ENCODE peak calls at places on chromosome 13, in seven cellular contexts. Y is PC-3; P is ascending aorta; D is uterus; L is effector memory CD4-positive, alpha-beta T cell; W is IMR-90; C is CD8-positive, alpha-beta T cell. F is an unnamed sample.

GRCh38 chr13:49869514-49869913 is 66.6 kb downstream of the SPRYD7 start:
- DNase-seq in Y (peak), P (no peak), D (no peak), L (no peak), W (peak), C (no peak), F (no peak)

GRCh38 chr13:38462605-38463004 is 113.0 kb downstream of the UFM1 start:
- DNase-seq in Y (no peak), P (no peak), D (no peak), L (no peak), W (no peak), C (no peak), F (no peak)

GRCh38 chr13:30299746-30300145 is 7.6 kb downstream of the KATNAL1 start:
- DNase-seq in Y (no peak), P (no peak), D (no peak), L (no peak), W (peak), C (no peak), F (no peak)

GRCh38 chr13:33069365-33069764 is 53.1 kb downstream of the KL start:
- DNase-seq in Y (peak), P (no peak), D (no peak), L (no peak), W (no peak), C (no peak), F (no peak)

GRCh38 chr13:111202149-111202548 is 87.0 kb downstream of the ARHGEF7 start:
- DNase-seq in Y (no peak), P (peak), D (no peak), L (no peak), W (no peak), C (no peak), F (no peak)

GRCh38 chr13:48317511-48317981 is 14.0 kb downstream of the RB1 start:
- DNase-seq in Y (no peak), P (no peak), D (no peak), L (no peak), W (no peak), C (no peak), F (no peak)

GRCh38 chr13:99339736-99340392 is 32.7 kb upstream of the GPR183 start:
- DNase-seq in Y (no peak), P (no peak), D (no peak), L (peak), W (peak), C (no peak), F (no peak)

GRCh38 chr13:85528578-85529215 is 270.5 kb downstream of the SLITRK6 start:
- DNase-seq in Y (peak), P (no peak), D (no peak), L (no peak), W (peak), C (no peak), F (no peak)

GRCh38 chr13:51502206-51502651 is 49.4 kb upstream of the INTS6 start:
- DNase-seq in Y (no peak), P (no peak), D (no peak), L (no peak), W (peak), C (no peak), F (no peak)

GRCh38 chr13:34751044-34751443 is 191.0 kb upstream of the NBEA start:
- DNase-seq in Y (no peak), P (no peak), D (no peak), L (no peak), W (no peak), C (no peak), F (no peak)

GRCh38 chr13:110396913-110397379 is 89.9 kb downstream of the COL4A2 start:
- DNase-seq in Y (peak), P (peak), D (peak), L (no peak), W (peak), C (no peak), F (no peak)

GRCh38 chr13:47454986-47455385 is 546.1 kb downstream of the SUCLA2 start:
- DNase-seq in Y (no peak), P (no peak), D (no peak), L (no peak), W (peak), C (no peak), F (no peak)

GRCh38 chr13:112891477-112892401 is 77.3 kb upstream of the MCF2L start:
- DNase-seq in Y (no peak), P (no peak), D (no peak), L (no peak), W (no peak), C (no peak), F (no peak)

GRCh38 chr13:41402695-41403511 is 54.4 kb upstream of the RGCC start:
- DNase-seq in Y (no peak), P (no peak), D (no peak), L (no peak), W (no peak), C (no peak), F (no peak)

GRCh38 chr13:110216403-110217041 is 90.4 kb downstream of the COL4A1 start:
- DNase-seq in Y (no peak), P (peak), D (peak), L (no peak), W (peak), C (no peak), F (no peak)

GRCh38 chr13:113952151-113952982 is 21.5 kb downstream of the C13orf46 start:
- DNase-seq in Y (no peak), P (no peak), D (no peak), L (no peak), W (no peak), C (no peak), F (no peak)

GRCh38 chr13:85993567-85993966 is 194.3 kb upstream of the SLITRK6 start:
- DNase-seq in Y (no peak), P (no peak), D (no peak), L (no peak), W (no peak), C (no peak), F (no peak)

GRCh38 chr13:35838356-35838755 is 292.8 kb downstream of the DCLK1 start:
- DNase-seq in Y (peak), P (no peak), D (no peak), L (no peak), W (peak), C (no peak), F (no peak)

GRCh38 chr13:35840991-35841604 is 290.1 kb downstream of the DCLK1 start:
- DNase-seq in Y (no peak), P (no peak), D (no peak), L (no peak), W (no peak), C (no peak), F (no peak)

GRCh38 chr13:35836476-35836875 is 294.7 kb downstream of the DCLK1 start:
- DNase-seq in Y (no peak), P (no peak), D (no peak), L (no peak), W (no peak), C (no peak), F (no peak)

GRCh38 chr13:35839746-35840273 is 291.4 kb downstream of the DCLK1 start:
- DNase-seq in Y (no peak), P (no peak), D (no peak), L (no peak), W (no peak), C (no peak), F (no peak)
- H3K27ac ChIP-seq in Y (no peak), P (peak), D (peak), L (no peak), W (no peak), C (no peak), F (no peak)

DNA sequence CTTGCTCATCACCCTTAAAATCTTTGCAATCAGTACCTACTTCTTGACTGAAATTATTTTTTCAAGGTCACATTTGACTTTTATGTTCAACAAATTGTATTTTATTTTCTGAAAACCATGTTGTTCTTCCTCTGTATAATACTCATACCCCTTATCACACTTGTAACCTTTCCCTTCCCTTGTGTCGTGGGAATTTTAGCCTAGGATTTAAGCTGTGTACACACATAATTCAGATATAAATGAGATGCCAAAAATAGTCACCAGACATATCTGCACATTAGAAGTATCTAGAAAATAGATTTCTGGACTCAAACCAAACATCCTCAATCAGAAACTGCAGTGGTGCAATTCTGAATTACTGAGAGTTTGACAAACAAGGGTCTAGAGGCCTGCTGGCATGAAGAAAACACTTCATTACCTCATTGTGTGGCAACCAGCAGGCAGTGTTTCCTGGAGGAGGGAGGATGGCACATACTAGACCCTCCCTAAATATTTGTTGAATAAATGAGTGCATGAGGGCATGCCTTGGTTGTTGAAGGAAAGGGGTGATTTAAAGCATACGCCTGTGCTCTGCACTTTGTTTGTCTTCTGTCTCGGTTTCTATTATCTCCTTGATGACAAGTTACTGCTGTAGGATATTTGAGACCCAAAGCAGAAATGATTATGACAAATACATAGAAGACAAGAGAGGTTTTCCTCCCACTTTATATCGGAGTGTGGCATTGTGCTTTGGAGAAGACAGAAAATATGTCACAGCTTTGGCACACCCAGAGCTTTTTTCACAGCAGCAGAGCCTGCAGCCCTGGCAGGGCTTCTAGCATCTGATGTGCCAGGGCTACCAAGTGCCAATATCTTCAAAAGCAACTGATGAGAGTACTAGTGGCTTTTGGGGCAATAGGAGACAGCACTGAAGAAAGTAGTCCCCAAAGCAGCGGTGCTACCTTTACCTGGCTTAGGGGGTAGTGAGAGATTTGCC is 881.1 kb downstream of the PCDH9 start:
- DNase-seq in Y (no peak), P (no peak), D (no peak), L (no peak), W (no peak), C (no peak), F (no peak)
- H3K27ac ChIP-seq in Y (no peak), P (no peak), D (no peak), L (no peak), W (no peak), C (no peak), F (no peak)

GRCh38 chr13:79869326-79869725 is 388.4 kb downstream of the NDFIP2 start:
- DNase-seq in Y (peak), P (no peak), D (no peak), L (no peak), W (peak), C (no peak), F (no peak)

GRCh38 chr13:79870766-79871165 is 389.8 kb downstream of the NDFIP2 start:
- DNase-seq in Y (no peak), P (no peak), D (no peak), L (no peak), W (peak), C (no peak), F (no peak)

GRCh38 chr13:79867248-79867647 is 386.3 kb downstream of the NDFIP2 start:
- DNase-seq in Y (no peak), P (no peak), D (no peak), L (no peak), W (peak), C (no peak), F (no peak)

GRCh38 chr13:79871594-79871993 is 390.6 kb downstream of the NDFIP2 start:
- DNase-seq in Y (no peak), P (no peak), D (no peak), L (no peak), W (no peak), C (no peak), F (no peak)

DNA sequence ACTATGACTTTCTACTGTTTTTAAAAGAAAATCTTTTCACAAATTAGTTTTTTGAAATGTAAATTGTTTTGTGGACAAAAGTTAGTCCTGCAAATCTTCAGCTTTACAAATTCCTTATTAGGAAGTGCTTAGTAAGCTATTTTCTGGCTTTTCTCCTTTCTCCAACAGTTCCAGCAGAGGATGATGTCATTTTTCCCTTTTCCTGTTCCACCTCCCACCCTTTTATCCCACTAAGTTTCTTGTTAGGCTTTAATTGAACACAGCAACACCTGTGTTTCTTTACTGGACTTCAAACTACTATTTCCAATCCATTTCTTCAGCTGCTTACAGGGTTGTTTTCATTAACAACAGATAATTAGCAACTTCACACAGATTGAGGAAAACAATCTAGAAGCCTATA is 389.2 kb downstream of the NDFIP2 start:
- DNase-seq in Y (no peak), P (no peak), D (no peak), L (no peak), W (peak), C (no peak), F (no peak)
- H3K27ac ChIP-seq in Y (no peak), P (no peak), D (no peak), L (no peak), W (no peak), C (no peak), F (no peak)

GRCh38 chr13:46058268-46058667 is 5.7 kb upstream of the ZC3H13 start:
- DNase-seq in Y (no peak), P (no peak), D (no peak), L (no peak), W (no peak), C (no peak), F (no peak)
- H3K27ac ChIP-seq in Y (no peak), P (no peak), D (no peak), L (no peak), W (no peak), C (no peak), F (no peak)

GRCh38 chr13:24263652-24264051 is 45.7 kb upstream of the C1QTNF9 start:
- DNase-seq in Y (no peak), P (no peak), D (no peak), L (no peak), W (peak), C (no peak), F (no peak)
- H3K27ac ChIP-seq in Y (no peak), P (no peak), D (no peak), L (peak), W (no peak), C (peak), F (peak)

DNA sequence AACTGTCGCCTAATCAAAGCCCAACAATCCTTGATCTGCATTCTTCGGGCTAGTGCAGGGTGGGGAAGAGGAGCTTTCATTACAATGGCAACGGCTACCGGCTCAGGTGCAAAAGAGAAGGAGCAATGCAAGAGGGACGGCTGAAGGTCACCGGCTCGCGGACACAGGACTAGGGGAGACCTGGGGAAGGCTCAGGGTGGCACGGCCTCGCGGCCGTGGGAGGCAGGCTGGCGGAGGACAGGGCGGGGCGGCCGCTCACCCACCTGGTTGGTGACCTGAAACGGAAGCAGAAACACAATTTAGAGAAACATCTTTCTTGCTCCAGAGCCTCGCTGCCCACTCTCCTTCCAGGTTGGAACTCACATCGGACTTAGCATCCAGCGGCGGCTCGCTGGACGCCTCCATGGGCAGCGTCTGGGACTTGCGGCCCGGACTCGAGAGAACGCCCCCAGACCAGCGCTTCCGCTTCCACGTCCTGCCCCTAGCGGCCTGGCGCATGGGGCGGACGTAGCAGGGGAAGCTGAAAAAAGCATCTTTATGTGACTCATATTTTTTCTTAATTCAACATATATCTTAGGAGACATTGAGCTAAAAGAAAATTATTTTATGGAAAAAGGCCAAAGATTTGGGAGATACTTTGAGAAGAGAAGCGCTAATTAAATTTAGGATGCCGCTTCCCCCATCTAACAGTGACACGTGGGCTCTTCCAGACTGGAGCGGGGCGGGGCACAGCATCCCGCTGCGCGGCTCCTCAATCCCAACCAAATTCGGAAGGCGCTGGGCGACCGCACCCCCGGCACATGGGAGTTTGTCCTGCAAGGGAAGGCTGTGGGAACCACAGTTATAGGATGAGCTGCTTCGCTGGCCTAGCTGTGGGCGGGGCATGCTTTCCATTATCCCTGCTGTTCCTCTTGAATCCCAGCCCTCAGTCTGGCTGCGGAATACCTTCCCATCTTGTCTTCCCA is at the start of gene COMMD6:
- DNase-seq in Y (peak), P (peak), D (peak), L (peak), W (peak), C (peak), F (peak)
- H3K27ac ChIP-seq in Y (peak), P (peak), D (peak), L (peak), W (peak), C (peak), F (peak)

GRCh38 chr13:73972503-73972902 is 161.7 kb downstream of the KLF12 start:
- DNase-seq in Y (no peak), P (no peak), D (no peak), L (no peak), W (no peak), C (no peak), F (no peak)

GRCh38 chr13:73970413-73971055 is 163.7 kb downstream of the KLF12 start:
- DNase-seq in Y (no peak), P (no peak), D (no peak), L (no peak), W (no peak), C (no peak), F (no peak)

GRCh38 chr13:73973156-73973555 is 161.0 kb downstream of the KLF12 start:
- DNase-seq in Y (no peak), P (no peak), D (no peak), L (no peak), W (no peak), C (no peak), F (no peak)

GRCh38 chr13:73971481-73971880 is 162.7 kb downstream of the KLF12 start:
- DNase-seq in Y (no peak), P (no peak), D (no peak), L (no peak), W (no peak), C (no peak), F (no peak)

DNA sequence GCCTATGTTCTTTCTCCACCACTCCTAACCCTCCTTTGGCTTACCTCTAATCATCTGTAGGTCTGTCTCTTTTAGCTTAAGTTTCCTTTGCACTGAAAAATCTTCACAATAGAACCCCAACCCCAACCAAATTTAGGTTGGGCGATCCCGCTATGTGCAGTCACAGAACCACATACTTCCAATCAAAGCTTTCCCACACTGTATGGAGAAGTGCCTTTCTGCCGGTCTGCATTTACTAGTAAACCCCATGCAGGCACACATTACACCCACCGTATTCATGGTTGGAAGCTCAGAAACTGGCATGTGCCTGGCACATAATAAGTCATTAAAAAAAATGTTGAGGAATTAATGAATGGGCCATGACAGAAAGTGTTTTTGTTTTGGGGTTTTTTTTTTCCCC is 158.4 kb downstream of the KLF12 start:
- DNase-seq in Y (no peak), P (no peak), D (no peak), L (no peak), W (no peak), C (no peak), F (no peak)
- H3K27ac ChIP-seq in Y (no peak), P (no peak), D (no peak), L (no peak), W (no peak), C (no peak), F (no peak)

GRCh38 chr13:40230833-40231266 is 435.6 kb downstream of the FOXO1 start:
- DNase-seq in Y (peak), P (no peak), D (no peak), L (no peak), W (no peak), C (no peak), F (no peak)
- H3K27ac ChIP-seq in Y (no peak), P (peak), D (peak), L (no peak), W (no peak), C (no peak), F (no peak)

F was measured in naive thymus-derived CD4-positive, alpha-beta T cell.